ENCODE peak calls at places on chromosome 17, in four cellular contexts. One of them, this sample, is unnamed.

GRCh38 chr17:19940722-19941464 is 36.7 kb downstream of the AKAP10 start:
- DNase-seq in H1: no peak
- DNase-seq in K562: no peak
- DNase-seq in HepG2: peak
- DNase-seq in this sample: no peak

GRCh38 chr17:41333098-41333497 is 17.5 kb downstream of the KRT33A start:
- DNase-seq in HepG2: no peak
- DNase-seq in K562: no peak
- DNase-seq in H1: no peak
- DNase-seq in this sample: no peak

GRCh38 chr17:47937915-47938314 is 3.5 kb upstream of the PNPO start:
- DNase-seq in HepG2: no peak
- DNase-seq in H1: no peak
- DNase-seq in K562: no peak
- DNase-seq in this sample: no peak

GRCh38 chr17:7856081-7856791 is 1.1 kb downstream of the NAA38 start:
- DNase-seq in H1: no peak
- DNase-seq in K562: peak
- DNase-seq in HepG2: no peak
- DNase-seq in this sample: no peak

GRCh38 chr17:68381076-68381900 is 76.0 kb downstream of the WIPI1 start:
- DNase-seq in K562: no peak
- DNase-seq in H1: no peak
- DNase-seq in HepG2: no peak
- DNase-seq in this sample: no peak

GRCh38 chr17:31488982-31489294 is 97.5 kb downstream of the RAB11FIP4 start:
- DNase-seq in HepG2: no peak
- DNase-seq in K562: no peak
- DNase-seq in H1: no peak
- DNase-seq in this sample: no peak

GRCh38 chr17:8894673-8895578 is 27.5 kb upstream of the PIK3R6 start:
- DNase-seq in H1: no peak
- DNase-seq in K562: peak
- DNase-seq in HepG2: peak
- DNase-seq in this sample: peak

GRCh38 chr17:8016632-8017424 is 14.4 kb downstream of the GUCY2D start:
- DNase-seq in HepG2: no peak
- DNase-seq in H1: peak
- DNase-seq in K562: peak
- DNase-seq in this sample: peak

GRCh38 chr17:17235212-17236174 is 1.5 kb downstream of the FLCN start:
- DNase-seq in HepG2: peak
- DNase-seq in H1: no peak
- DNase-seq in K562: no peak
- DNase-seq in this sample: no peak

GRCh38 chr17:4072487-4073157 is 70.2 kb downstream of the ZZEF1 start:
- DNase-seq in HepG2: no peak
- DNase-seq in H1: no peak
- DNase-seq in K562: no peak
- DNase-seq in this sample: no peak

GRCh38 chr17:81961087-81961514 is at the start of gene NOTUM:
- DNase-seq in K562: peak
- DNase-seq in HepG2: peak
- DNase-seq in H1: no peak
- DNase-seq in this sample: no peak

GRCh38 chr17:16930571-16931317 is 41.2 kb downstream of the TNFRSF13B start:
- DNase-seq in HepG2: no peak
- DNase-seq in K562: no peak
- DNase-seq in H1: no peak
- DNase-seq in this sample: no peak

GRCh38 chr17:80847506-80848230 is 144.0 kb upstream of the CHMP6 start:
- DNase-seq in HepG2: no peak
- DNase-seq in H1: no peak
- DNase-seq in K562: peak
- DNase-seq in this sample: no peak

GRCh38 chr17:44556114-44556853 is 1.0 kb upstream of the FZD2 start:
- DNase-seq in HepG2: peak
- DNase-seq in K562: peak
- DNase-seq in H1: peak
- DNase-seq in this sample: peak

GRCh38 chr17:71780596-71780995 is 340.2 kb upstream of the SOX9 start:
- DNase-seq in HepG2: no peak
- DNase-seq in K562: no peak
- DNase-seq in H1: no peak
- DNase-seq in this sample: no peak

GRCh38 chr17:67520282-67520906 is 143.3 kb downstream of the PITPNC1 start:
- DNase-seq in H1: no peak
- DNase-seq in HepG2: no peak
- DNase-seq in K562: no peak
- DNase-seq in this sample: no peak

GRCh38 chr17:31310877-31311276 is 3.0 kb downstream of the EVI2B start:
- DNase-seq in H1: no peak
- DNase-seq in HepG2: no peak
- DNase-seq in K562: no peak
- DNase-seq in this sample: no peak

GRCh38 chr17:47705536-47706481 is 11.8 kb downstream of the TBKBP1 start:
- DNase-seq in K562: no peak
- DNase-seq in HepG2: no peak
- DNase-seq in H1: no peak
- DNase-seq in this sample: no peak

GRCh38 chr17:48004973-48005372 is 32.6 kb downstream of the COPZ2 start:
- DNase-seq in H1: no peak
- DNase-seq in HepG2: no peak
- DNase-seq in K562: no peak
- DNase-seq in this sample: no peak

GRCh38 chr17:68794636-68795503 is 160.3 kb downstream of the ABCA8 start:
- DNase-seq in HepG2: peak
- DNase-seq in K562: no peak
- DNase-seq in H1: no peak
- DNase-seq in this sample: no peak

GRCh38 chr17:59361916-59362810 is 30.7 kb downstream of the YPEL2 start:
- DNase-seq in H1: no peak
- DNase-seq in K562: no peak
- DNase-seq in HepG2: no peak
- DNase-seq in this sample: no peak

GRCh38 chr17:44439168-44439567 is 49.7 kb upstream of the ITGA2B start:
- DNase-seq in H1: no peak
- DNase-seq in HepG2: no peak
- DNase-seq in K562: no peak
- DNase-seq in this sample: no peak

GRCh38 chr17:30905742-30906100 is 317 bp downstream of the TEFM start:
- DNase-seq in K562: peak
- DNase-seq in H1: no peak
- DNase-seq in HepG2: no peak
- DNase-seq in this sample: no peak

GRCh38 chr17:81276781-81277180 is 18.3 kb downstream of the SLC38A10 start:
- DNase-seq in H1: no peak
- DNase-seq in HepG2: no peak
- DNase-seq in K562: no peak
- DNase-seq in this sample: no peak

GRCh38 chr17:49760296-49760695 is 3.6 kb downstream of the FAM117A start:
- DNase-seq in H1: no peak
- DNase-seq in K562: no peak
- DNase-seq in HepG2: no peak
- DNase-seq in this sample: no peak

GRCh38 chr17:48429156-48429555 is 858 bp downstream of the SKAP1 start:
- DNase-seq in K562: no peak
- DNase-seq in H1: no peak
- DNase-seq in HepG2: no peak
- DNase-seq in this sample: no peak

GRCh38 chr17:80786470-80786869 is 205.2 kb upstream of the CHMP6 start:
- DNase-seq in K562: no peak
- DNase-seq in HepG2: no peak
- DNase-seq in H1: no peak
- DNase-seq in this sample: no peak

DNA sequence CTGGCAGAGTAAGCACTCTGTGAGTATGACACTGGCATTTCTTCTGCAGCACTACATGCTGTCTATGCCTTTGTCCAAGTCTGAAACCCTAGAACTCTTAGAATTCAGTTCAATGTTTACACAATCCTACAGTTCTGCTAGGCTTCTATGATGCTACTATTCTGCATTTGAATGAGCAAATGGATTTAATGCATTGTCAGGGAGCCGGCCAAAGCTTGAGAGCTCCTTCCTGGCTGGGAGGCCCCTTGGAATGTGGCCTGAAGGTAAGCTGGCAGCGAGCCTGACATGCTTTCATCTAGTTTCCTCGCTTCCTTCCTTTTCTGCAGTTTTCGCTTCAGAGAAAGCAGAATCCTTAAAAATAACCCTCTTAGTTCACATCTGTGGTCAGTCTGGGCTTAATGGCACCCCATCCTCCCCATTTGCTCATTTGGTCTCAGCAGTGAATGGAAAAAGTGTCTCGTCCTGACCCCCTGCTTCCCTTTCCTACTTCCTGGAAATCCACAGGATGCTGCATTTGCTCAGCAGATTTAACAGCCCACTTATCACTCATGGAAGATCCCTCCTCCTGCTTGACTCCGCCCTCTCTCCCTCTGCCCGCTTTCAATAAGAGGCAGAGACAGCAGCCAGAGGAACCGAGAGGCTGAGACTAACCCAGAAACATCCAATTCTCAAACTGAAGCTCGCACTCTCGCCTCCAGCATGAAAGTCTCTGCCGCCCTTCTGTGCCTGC is at the start of gene CCL2:
- DNase-seq in HepG2: no peak
- DNase-seq in H1: peak
- DNase-seq in K562: peak
- DNase-seq in this sample: peak
- TF ChIP-seq ZNF274 in HepG2: no peak
- TF ChIP-seq ZNF274 in H1: no peak
- TF ChIP-seq ZNF274 in K562: no peak
- TF ChIP-seq ZNF274 in this sample: no peak

GRCh38 chr17:57687642-57688041 is 57.5 kb downstream of the CCDC182 start:
- DNase-seq in HepG2: no peak
- DNase-seq in K562: no peak
- DNase-seq in H1: no peak
- DNase-seq in this sample: no peak
- H3K4me3 ChIP-seq in HepG2: no peak
- H3K4me3 ChIP-seq in K562: no peak
- H3K4me3 ChIP-seq in H1: no peak
- H3K4me3 ChIP-seq in this sample: no peak

DNA sequence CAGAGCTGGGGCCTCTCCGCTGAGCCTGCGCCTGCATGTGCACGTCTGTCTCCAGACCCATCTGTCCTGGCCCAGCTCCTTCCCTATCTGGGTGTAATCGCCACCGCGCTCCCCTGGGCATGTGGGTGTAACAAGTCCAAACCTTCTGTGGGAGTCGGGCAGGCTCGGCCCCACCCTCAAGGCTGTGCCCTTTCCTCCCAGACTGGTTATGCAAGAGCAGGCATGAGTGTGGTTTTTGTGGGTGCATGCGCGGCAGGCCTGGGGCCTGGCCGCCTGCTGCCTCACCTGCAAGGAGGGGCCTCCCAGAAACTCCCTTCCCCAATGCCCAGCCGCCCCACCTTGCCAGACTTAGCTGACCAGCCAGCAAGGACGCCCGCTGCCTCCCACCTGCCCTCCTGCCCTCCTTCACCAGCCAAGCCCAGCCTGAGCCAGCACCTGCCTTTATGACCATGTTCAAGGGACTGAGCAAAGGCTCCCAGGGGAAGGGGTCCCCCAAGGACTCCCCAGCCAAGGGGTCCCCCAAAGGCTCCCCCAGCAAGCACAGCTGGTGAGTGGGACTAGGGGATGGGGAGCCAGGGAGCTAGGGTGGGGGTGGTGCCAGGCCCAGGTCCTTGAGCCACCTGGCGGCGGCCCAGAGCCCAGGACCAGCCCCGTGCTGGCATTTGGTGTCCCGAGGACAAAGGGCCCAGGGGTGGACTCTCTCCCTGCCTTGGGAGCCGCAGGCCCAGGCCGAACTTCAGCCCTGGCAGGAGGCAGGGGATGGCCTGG is at the start of gene EVPLL:
- DNase-seq in K562: no peak
- DNase-seq in HepG2: no peak
- DNase-seq in H1: no peak
- DNase-seq in this sample: no peak
- TF ChIP-seq ZNF274 in K562: no peak
- TF ChIP-seq ZNF274 in HepG2: no peak
- TF ChIP-seq ZNF274 in H1: no peak
- TF ChIP-seq ZNF274 in this sample: no peak

GRCh38 chr17:39617446-39618251 is 9.1 kb upstream of the PPP1R1B start:
- DNase-seq in HepG2: no peak
- DNase-seq in K562: peak
- DNase-seq in H1: no peak
- DNase-seq in this sample: no peak

GRCh38 chr17:39619786-39620101 is 7.0 kb upstream of the PPP1R1B start:
- DNase-seq in H1: no peak
- DNase-seq in K562: no peak
- DNase-seq in HepG2: peak
- DNase-seq in this sample: no peak

GRCh38 chr17:39617100-39617445 is 9.4 kb upstream of the NEUROD2 start:
- DNase-seq in H1: no peak
- DNase-seq in HepG2: no peak
- DNase-seq in K562: no peak
- DNase-seq in this sample: no peak

GRCh38 chr17:39618252-39618913 is 8.4 kb upstream of the PPP1R1B start:
- DNase-seq in HepG2: no peak
- DNase-seq in H1: no peak
- DNase-seq in K562: no peak
- DNase-seq in this sample: no peak

DNA sequence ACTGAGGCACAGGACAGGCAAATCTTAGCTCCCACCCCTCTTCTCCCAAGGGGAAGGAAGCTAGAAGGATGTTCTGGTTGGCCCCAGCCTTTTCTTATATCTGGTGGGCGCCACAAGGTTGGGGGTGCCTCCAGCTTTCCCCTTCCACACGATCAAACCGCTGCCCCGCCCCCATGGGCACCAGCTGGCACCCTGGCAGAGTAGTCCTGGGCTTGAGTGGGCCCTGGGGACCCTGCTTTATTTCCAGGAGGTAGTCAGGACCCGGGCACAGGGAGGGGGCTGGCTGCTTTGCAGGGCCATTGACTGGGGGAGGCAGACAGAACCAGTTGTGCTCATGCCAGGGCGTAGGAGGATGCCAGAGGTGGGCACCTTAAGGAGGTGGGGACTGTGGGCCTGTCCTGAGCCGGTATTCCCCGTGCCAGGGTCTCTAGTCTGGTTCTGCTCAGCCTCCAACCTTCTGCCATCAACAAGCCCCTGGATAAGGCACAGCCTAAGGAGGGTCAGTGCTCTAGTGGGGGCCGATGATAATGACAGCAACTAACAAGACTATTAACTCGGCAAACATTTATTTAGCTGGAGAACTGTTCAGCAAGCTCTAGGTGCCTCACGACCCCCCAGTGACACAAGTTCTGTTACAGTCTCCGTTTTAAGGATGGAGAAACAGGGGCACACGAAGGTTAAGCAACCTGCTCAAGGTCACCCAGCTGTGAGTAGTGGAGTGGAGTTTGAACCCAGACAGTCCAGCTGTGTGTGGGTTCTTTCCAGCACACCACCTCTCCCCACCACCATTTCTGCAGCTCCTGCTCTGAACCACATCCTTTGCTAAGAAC is 7.6 kb upstream of the PPP1R1B start:
- DNase-seq in H1: no peak
- DNase-seq in K562: no peak
- DNase-seq in HepG2: peak
- DNase-seq in this sample: no peak
- H3K4me3 ChIP-seq in H1: no peak
- H3K4me3 ChIP-seq in K562: no peak
- H3K4me3 ChIP-seq in HepG2: no peak
- H3K4me3 ChIP-seq in this sample: no peak